ENCODE peak calls at places on chromosomes 6 and 20, in eight cellular contexts. Q is HepG2, A is upper lobe of left lung, V is transverse colon, O is endothelial cell of umbilical vein, F is breast epithelium, L is Panc1, P is GM23338. E is an unnamed sample. For H3K4me1, the result is how much of the 10 kb centered on the place peaks cover.

GRCh38 chr6:147287869-147288271 is 83.7 kb downstream of the STXBP5 start:
- DNase-seq in Q (no peak), A (no peak), V (no peak), O (peak), F (no peak), L (peak), P (no peak), E (no peak)

GRCh38 chr6:152462716-152463115 is 174.4 kb downstream of the SYNE1 start:
- DNase-seq in Q (no peak), A (no peak), V (no peak), O (peak), F (no peak), L (no peak), P (peak), E (no peak)

GRCh38 chr6:1065986-1066385 is 245.9 kb upstream of the FOXQ1 start:
- DNase-seq in Q (no peak), A (no peak), V (no peak), O (no peak), F (no peak), L (no peak), P (peak), E (no peak)

GRCh38 chr6:46005254-46005653 is 10.4 kb downstream of the CLIC5 start:
- DNase-seq in Q (no peak), A (no peak), V (no peak), O (no peak), F (no peak), L (no peak), P (no peak), E (no peak)

GRCh38 chr20:4457566-4458543 is 263.9 kb upstream of the PRND start:
- DNase-seq in Q (no peak), A (no peak), V (no peak), O (no peak), F (no peak), L (no peak), P (peak), E (no peak)

GRCh38 chr6:149031545-149032317 is 284.9 kb downstream of the UST start:
- DNase-seq in Q (peak), A (no peak), V (peak), O (no peak), F (peak), L (no peak), P (no peak), E (no peak)

GRCh38 chr20:58808296-58809046 is 42.2 kb downstream of the GNAS-AS1 start:
- DNase-seq in Q (no peak), A (no peak), V (no peak), O (no peak), F (no peak), L (no peak), P (no peak), E (no peak)

GRCh38 chr6:119227377-119227776 is 122.2 kb downstream of the MAN1A1 start:
- DNase-seq in Q (peak), A (no peak), V (no peak), O (no peak), F (no peak), L (no peak), P (no peak), E (no peak)

GRCh38 chr6:28542440-28543293 is 17.0 kb downstream of the GPX5 start:
- DNase-seq in Q (peak), A (peak), V (peak), O (peak), F (no peak), L (peak), P (peak), E (no peak)

GRCh38 chr6:169827372-169827771 is 76.0 kb downstream of the ERMARD start:
- DNase-seq in Q (no peak), A (no peak), V (no peak), O (no peak), F (no peak), L (no peak), P (peak), E (peak)
- TF ChIP-seq CTCF in Q (no peak), A (no peak), V (no peak), O (no peak), F (no peak), L (no peak), P (no peak), E (no peak)

GRCh38 chr6:142848969-142849368 is 96.0 kb downstream of the HIVEP2 start:
- DNase-seq in Q (no peak), A (no peak), V (no peak), O (no peak), F (no peak), L (no peak), P (no peak), E (no peak)
- H3K4me1 ChIP-seq in Q (under half), A (under half), V (under half), O (under half), F (under half), L (under half), P (under half), E (half or more)

DNA sequence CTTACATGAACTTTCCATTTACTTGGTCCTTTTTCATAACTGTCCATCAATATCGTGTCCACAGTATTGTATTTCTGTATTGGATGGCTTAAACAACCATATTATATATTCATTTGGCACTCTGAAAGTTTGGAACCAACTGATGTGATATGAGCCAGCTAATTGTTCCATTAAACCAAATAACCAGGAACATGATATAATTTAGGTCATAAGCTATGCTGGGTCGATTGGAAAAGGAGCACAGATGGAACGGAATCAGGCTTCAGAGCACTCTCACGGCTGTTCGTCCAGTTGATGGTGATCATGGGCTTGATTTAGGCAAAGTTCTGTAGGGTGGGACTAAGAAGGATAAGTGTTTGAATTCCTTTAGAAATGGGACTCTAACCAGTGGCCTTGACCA is 142.7 kb downstream of the DNAH8 start:
- DNase-seq in Q (no peak), A (no peak), V (no peak), O (no peak), F (no peak), L (no peak), P (no peak), E (no peak)
- TF ChIP-seq POLR2AphosphoS5 in Q (no peak), A (no peak), V (no peak), O (no peak), F (no peak), L (no peak), P (no peak), E (no peak)

GRCh38 chr6:68975064-68975463 is 340.0 kb downstream of the ADGRB3 start:
- DNase-seq in Q (no peak), A (no peak), V (no peak), O (no peak), F (no peak), L (no peak), P (peak), E (no peak)
- TF ChIP-seq CTCF in Q (no peak), A (no peak), V (no peak), O (no peak), F (no peak), L (peak), P (peak), E (no peak)

DNA sequence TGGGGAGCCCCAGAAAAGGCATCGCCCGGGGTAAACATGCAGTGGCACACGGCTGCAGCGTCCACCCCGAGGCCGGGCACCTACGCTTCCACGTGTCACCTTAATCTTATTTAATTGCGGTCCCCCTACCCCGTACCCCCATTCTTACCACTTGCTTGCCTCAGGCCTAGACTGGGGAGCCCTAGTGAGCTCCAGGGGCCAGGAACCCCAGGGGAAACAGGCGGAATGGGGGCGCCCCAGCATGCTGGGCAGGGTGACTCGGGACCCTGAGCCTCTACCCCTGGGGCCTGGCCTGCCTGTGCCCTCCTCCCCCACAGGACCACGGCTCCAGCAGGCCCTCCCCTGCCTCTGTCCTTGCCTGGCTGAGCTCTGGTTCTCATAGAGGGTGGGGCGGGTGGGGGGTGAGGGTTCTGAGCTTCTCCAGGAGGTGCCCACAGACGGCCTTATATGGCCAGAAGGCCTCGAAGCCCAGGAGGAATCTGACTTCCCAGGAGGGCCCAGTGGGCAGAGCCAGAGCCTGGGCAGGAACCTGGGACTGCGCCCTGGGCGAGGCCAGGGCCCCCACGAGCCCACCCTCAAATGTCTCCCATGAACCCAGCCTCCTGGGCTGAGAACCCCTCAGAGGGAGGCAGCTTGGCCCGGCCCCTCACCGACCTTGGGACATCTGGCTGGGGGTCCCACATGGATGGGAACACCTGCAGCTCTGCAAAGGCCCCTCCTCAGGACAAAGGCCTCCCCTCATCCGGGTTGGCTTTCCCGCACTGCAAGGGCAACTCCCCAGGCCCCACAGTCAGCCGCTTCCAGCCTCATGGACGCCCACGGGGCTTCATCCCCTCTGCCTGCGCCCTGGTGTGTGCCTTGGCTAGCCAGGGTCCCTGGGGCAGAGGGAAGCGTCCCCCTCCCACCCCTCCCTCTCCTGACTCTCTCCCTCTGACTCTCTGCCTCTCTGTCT is 5.2 kb upstream of the LAMA5 start:
- DNase-seq in Q (no peak), A (no peak), V (no peak), O (no peak), F (no peak), L (no peak), P (no peak), E (no peak)
- H3K4me1 ChIP-seq in Q (half or more), A (half or more), V (half or more), O (under half), F (under half), L (half or more), P (under half), E (under half)

GRCh38 chr6:98827295-98828159 is 6.8 kb upstream of the POU3F2 start:
- DNase-seq in Q (no peak), A (no peak), V (no peak), O (no peak), F (no peak), L (no peak), P (peak), E (peak)
- TF ChIP-seq POLR2AphosphoS5 in Q (no peak), A (no peak), V (no peak), O (no peak), F (no peak), L (no peak), P (no peak), E (no peak)

GRCh38 chr20:32007787-32008616 is 2.2 kb upstream of the CCM2L start:
- DNase-seq in Q (no peak), A (peak), V (no peak), O (peak), F (no peak), L (no peak), P (peak), E (peak)

GRCh38 chr20:32006841-32007786 is 3.1 kb upstream of the CCM2L start:
- DNase-seq in Q (peak), A (no peak), V (no peak), O (no peak), F (no peak), L (no peak), P (no peak), E (peak)

GRCh38 chr20:32006053-32006452 is 4.2 kb upstream of the CCM2L start:
- DNase-seq in Q (no peak), A (no peak), V (no peak), O (no peak), F (no peak), L (no peak), P (no peak), E (no peak)

GRCh38 chr20:32003325-32003724 is 6.9 kb upstream of the CCM2L start:
- DNase-seq in Q (no peak), A (no peak), V (no peak), O (no peak), F (no peak), L (no peak), P (peak), E (no peak)

DNA sequence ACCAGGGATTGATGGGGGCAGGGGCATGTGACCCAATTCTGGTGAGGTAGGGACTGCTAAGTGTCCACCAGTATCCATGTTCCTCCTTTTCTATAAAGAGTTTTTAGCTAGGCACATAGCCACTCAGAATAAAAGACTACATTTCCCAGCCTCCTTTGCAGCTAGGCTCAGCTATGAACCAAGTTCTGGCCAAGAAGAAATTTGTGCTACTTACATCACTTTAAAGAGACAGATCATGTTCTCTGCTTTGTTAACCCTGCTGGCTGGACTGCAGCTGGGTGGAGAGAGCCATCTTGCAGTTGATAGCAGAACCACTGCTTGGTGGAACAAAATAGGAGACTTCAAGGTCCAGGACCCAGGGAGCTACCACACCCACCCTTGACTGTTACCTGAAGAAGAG is 5.3 kb upstream of the CCM2L start:
- DNase-seq in Q (no peak), A (no peak), V (no peak), O (no peak), F (no peak), L (no peak), P (peak), E (peak)
- TF ChIP-seq CTCF in Q (no peak), A (no peak), V (no peak), O (no peak), F (no peak), L (no peak), P (no peak), E (no peak)

GRCh38 chr20:49591217-49591865 is 23.4 kb upstream of the PTGIS start:
- DNase-seq in Q (no peak), A (no peak), V (no peak), O (peak), F (no peak), L (no peak), P (no peak), E (no peak)
- H3K4me1 ChIP-seq in Q (under half), A (under half), V (under half), O (under half), F (under half), L (under half), P (under half), E (under half)

E was measured in spleen.